ENCODE peak calls at places on chromosomes 7 and 10, in four cellular contexts. One of them, this sample, is unnamed. For H3K4me1 and H3K9me3, the result is how much of the 10 kb centered on the place peaks cover.

GRCh38 chr7:33776791-33777190 is 128.5 kb upstream of the BMPER start:
- DNase-seq in cardiac muscle cell: no peak
- DNase-seq in tibial artery: no peak
- DNase-seq in naive thymus-derived CD4-positive, alpha-beta T cell: no peak
- DNase-seq in this sample: no peak

GRCh38 chr7:151137841-151138540 is 29.5 kb downstream of the GBX1 start:
- DNase-seq in tibial artery: no peak
- DNase-seq in naive thymus-derived CD4-positive, alpha-beta T cell: no peak
- DNase-seq in cardiac muscle cell: peak
- DNase-seq in this sample: no peak

GRCh38 chr7:105268511-105269392 is 120.0 kb downstream of the SRPK2 start:
- DNase-seq in naive thymus-derived CD4-positive, alpha-beta T cell: peak
- DNase-seq in cardiac muscle cell: peak
- DNase-seq in tibial artery: no peak
- DNase-seq in this sample: no peak

GRCh38 chr10:13729959-13730358 is 143.2 kb downstream of the PRPF18 start:
- DNase-seq in naive thymus-derived CD4-positive, alpha-beta T cell: no peak
- DNase-seq in cardiac muscle cell: no peak
- DNase-seq in tibial artery: no peak
- DNase-seq in this sample: no peak

GRCh38 chr10:120559800-120560199 is 102.8 kb downstream of the PLPP4 start:
- DNase-seq in cardiac muscle cell: no peak
- DNase-seq in tibial artery: no peak
- DNase-seq in naive thymus-derived CD4-positive, alpha-beta T cell: no peak
- DNase-seq in this sample: no peak

GRCh38 chr10:68876246-68876918 is 24.7 kb upstream of the DDX50 start:
- DNase-seq in tibial artery: no peak
- DNase-seq in naive thymus-derived CD4-positive, alpha-beta T cell: no peak
- DNase-seq in cardiac muscle cell: peak
- DNase-seq in this sample: no peak

GRCh38 chr7:3204526-3204925 is 96.5 kb upstream of the SDK1 start:
- DNase-seq in tibial artery: no peak
- DNase-seq in cardiac muscle cell: no peak
- DNase-seq in naive thymus-derived CD4-positive, alpha-beta T cell: no peak
- DNase-seq in this sample: no peak

GRCh38 chr10:4512557-4513286 is 313.3 kb upstream of the AKR1E2 start:
- DNase-seq in cardiac muscle cell: peak
- DNase-seq in naive thymus-derived CD4-positive, alpha-beta T cell: no peak
- DNase-seq in tibial artery: no peak
- DNase-seq in this sample: no peak

GRCh38 chr10:19546224-19546623 is 270.0 kb upstream of the PLXDC2 start:
- DNase-seq in tibial artery: no peak
- DNase-seq in cardiac muscle cell: no peak
- DNase-seq in naive thymus-derived CD4-positive, alpha-beta T cell: no peak
- DNase-seq in this sample: no peak

DNA sequence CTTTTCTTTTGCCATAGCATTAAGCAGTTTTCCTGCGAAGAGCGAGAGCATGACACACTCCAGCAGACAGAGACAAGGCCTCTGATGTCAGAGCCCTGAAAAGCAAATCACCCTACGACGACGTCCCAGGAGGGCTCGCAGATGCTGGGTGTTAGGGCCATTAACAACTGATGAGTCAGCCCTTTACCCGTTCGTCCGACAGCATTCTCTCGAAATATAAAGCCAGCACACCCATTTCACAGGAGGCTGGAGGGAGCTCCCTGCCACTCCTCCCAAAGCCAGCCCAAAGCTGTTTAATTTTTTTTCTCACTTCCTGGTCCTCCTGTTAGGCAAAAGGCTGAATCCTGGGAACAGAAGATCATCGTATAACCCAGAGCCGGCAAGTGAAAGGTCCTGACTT is 311.2 kb upstream of the ZMIZ1 start:
- DNase-seq in tibial artery: no peak
- DNase-seq in cardiac muscle cell: no peak
- DNase-seq in naive thymus-derived CD4-positive, alpha-beta T cell: no peak
- DNase-seq in this sample: no peak
- H3K4me1 ChIP-seq in tibial artery: under half
- H3K4me1 ChIP-seq in cardiac muscle cell: under half
- H3K4me1 ChIP-seq in naive thymus-derived CD4-positive, alpha-beta T cell: under half
- H3K4me1 ChIP-seq in this sample: under half

DNA sequence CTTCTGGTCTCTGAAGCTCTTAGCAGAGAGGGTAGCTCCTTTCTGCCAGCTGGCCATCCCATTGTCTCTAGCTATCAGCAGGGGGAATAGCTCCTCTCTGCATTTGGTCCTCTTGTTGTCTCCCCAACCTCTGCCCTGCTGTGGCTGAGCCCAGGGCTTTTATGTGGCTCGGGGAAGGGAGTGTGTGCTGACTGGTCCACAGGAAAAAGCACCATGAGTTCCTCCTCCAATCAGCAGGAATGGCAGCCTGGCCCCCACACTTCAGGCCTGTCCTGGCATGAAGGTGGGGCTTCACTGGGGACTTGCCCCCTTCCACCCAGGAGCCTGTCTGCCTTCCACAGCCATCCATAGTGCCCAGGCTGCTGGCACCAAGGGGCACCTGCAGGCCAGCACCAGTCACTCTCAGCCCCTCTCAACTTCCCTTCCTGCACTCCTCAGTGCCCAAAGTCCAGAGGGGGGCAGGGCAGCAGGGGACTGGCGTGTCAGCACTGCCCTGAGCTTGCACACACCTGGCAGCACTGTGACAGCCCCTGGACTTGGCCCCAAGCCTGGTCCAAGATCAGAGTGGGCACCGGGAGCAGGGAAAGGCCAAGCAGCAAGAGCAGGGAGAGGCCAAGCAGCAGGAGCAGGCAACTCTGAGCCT is 36.2 kb downstream of the NOLC1 start:
- DNase-seq in tibial artery: no peak
- DNase-seq in cardiac muscle cell: no peak
- DNase-seq in naive thymus-derived CD4-positive, alpha-beta T cell: no peak
- DNase-seq in this sample: no peak
- H3K9me3 ChIP-seq in tibial artery: under half
- H3K9me3 ChIP-seq in cardiac muscle cell: under half
- H3K9me3 ChIP-seq in naive thymus-derived CD4-positive, alpha-beta T cell: under half
- H3K9me3 ChIP-seq in this sample: under half

GRCh38 chr10:119252051-119252465 is 44.7 kb downstream of the GRK5 start:
- DNase-seq in tibial artery: no peak
- DNase-seq in cardiac muscle cell: peak
- DNase-seq in naive thymus-derived CD4-positive, alpha-beta T cell: no peak
- DNase-seq in this sample: no peak
- H3K4me3 ChIP-seq in tibial artery: no peak
- H3K4me3 ChIP-seq in cardiac muscle cell: no peak
- H3K4me3 ChIP-seq in naive thymus-derived CD4-positive, alpha-beta T cell: no peak
- H3K4me3 ChIP-seq in this sample: no peak

DNA sequence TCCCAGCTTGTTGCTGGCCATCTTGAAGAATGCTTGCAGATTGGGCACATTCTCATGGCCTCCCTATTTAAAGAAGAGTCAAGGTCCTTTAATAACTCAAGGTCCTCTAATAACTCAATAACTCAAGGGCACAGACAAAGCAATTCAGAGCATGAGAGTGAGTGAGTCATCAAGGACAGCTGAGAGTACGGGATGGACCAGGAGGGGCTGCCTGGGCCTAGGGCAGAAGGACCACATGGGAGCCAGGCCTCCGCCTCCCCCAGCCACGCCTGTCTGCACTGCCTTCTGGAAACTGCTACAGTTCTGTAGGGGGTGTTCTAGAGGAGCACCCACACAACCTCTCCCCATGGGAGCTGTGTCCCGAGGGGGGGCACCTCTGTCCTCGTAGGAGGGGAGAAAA is 48.9 kb downstream of the ZNF503 start:
- DNase-seq in tibial artery: no peak
- DNase-seq in cardiac muscle cell: no peak
- DNase-seq in naive thymus-derived CD4-positive, alpha-beta T cell: no peak
- DNase-seq in this sample: no peak
- H3K4me1 ChIP-seq in tibial artery: under half
- H3K4me1 ChIP-seq in cardiac muscle cell: under half
- H3K4me1 ChIP-seq in naive thymus-derived CD4-positive, alpha-beta T cell: under half
- H3K4me1 ChIP-seq in this sample: under half

DNA sequence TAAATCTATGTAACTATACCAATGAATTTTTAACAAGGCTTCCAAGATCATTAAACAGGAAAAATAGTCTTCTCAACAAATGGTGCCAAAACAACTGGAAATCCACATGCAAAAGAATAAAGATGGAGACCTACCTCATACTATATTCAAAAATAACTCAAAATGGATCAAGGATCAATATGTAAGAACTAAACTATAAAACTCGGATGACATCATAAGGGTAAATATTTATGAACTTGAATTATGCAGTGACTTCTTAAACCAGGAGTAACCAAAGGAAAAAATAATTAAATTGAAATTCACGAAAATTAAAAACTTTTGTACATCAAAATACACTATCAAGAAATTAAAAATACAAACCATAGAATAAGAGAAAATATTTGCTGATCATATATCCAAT is 728.7 kb upstream of the GHITM start:
- DNase-seq in cardiac muscle cell: no peak
- DNase-seq in tibial artery: no peak
- DNase-seq in naive thymus-derived CD4-positive, alpha-beta T cell: no peak
- DNase-seq in this sample: no peak
- H3K9me3 ChIP-seq in cardiac muscle cell: under half
- H3K9me3 ChIP-seq in tibial artery: under half
- H3K9me3 ChIP-seq in naive thymus-derived CD4-positive, alpha-beta T cell: under half
- H3K9me3 ChIP-seq in this sample: under half

GRCh38 chr7:50783801-50784507 is 1.3 kb upstream of the GRB10 start:
- DNase-seq in cardiac muscle cell: no peak
- DNase-seq in naive thymus-derived CD4-positive, alpha-beta T cell: no peak
- DNase-seq in tibial artery: no peak
- DNase-seq in this sample: no peak
- H3K4me3 ChIP-seq in cardiac muscle cell: no peak
- H3K4me3 ChIP-seq in naive thymus-derived CD4-positive, alpha-beta T cell: no peak
- H3K4me3 ChIP-seq in tibial artery: no peak
- H3K4me3 ChIP-seq in this sample: no peak

GRCh38 chr10:132562916-132563456 is 25.4 kb downstream of the INPP5A start:
- DNase-seq in naive thymus-derived CD4-positive, alpha-beta T cell: no peak
- DNase-seq in cardiac muscle cell: no peak
- DNase-seq in tibial artery: no peak
- DNase-seq in this sample: no peak

GRCh38 chr10:132563485-132564248 is 26.1 kb downstream of the INPP5A start:
- DNase-seq in cardiac muscle cell: no peak
- DNase-seq in naive thymus-derived CD4-positive, alpha-beta T cell: no peak
- DNase-seq in tibial artery: no peak
- DNase-seq in this sample: no peak

GRCh38 chr10:132565516-132566209 is 28.1 kb downstream of the INPP5A start:
- DNase-seq in naive thymus-derived CD4-positive, alpha-beta T cell: no peak
- DNase-seq in tibial artery: no peak
- DNase-seq in cardiac muscle cell: no peak
- DNase-seq in this sample: no peak

GRCh38 chr10:132564249-132564605 is 26.6 kb downstream of the INPP5A start:
- DNase-seq in naive thymus-derived CD4-positive, alpha-beta T cell: no peak
- DNase-seq in tibial artery: no peak
- DNase-seq in cardiac muscle cell: no peak
- DNase-seq in this sample: no peak

GRCh38 chr10:132564690-132565089 is 27.1 kb downstream of the INPP5A start:
- DNase-seq in tibial artery: no peak
- DNase-seq in naive thymus-derived CD4-positive, alpha-beta T cell: no peak
- DNase-seq in cardiac muscle cell: no peak
- DNase-seq in this sample: no peak
- H3K4me1 ChIP-seq in tibial artery: under half
- H3K4me1 ChIP-seq in naive thymus-derived CD4-positive, alpha-beta T cell: under half
- H3K4me1 ChIP-seq in cardiac muscle cell: under half
- H3K4me1 ChIP-seq in this sample: under half

GRCh38 chr10:83489161-83489560 is 650.1 kb upstream of the GHITM start:
- DNase-seq in cardiac muscle cell: no peak
- DNase-seq in naive thymus-derived CD4-positive, alpha-beta T cell: no peak
- DNase-seq in tibial artery: no peak
- DNase-seq in this sample: no peak
- H3K9me3 ChIP-seq in cardiac muscle cell: under half
- H3K9me3 ChIP-seq in naive thymus-derived CD4-positive, alpha-beta T cell: under half
- H3K9me3 ChIP-seq in tibial artery: under half
- H3K9me3 ChIP-seq in this sample: under half

DNA sequence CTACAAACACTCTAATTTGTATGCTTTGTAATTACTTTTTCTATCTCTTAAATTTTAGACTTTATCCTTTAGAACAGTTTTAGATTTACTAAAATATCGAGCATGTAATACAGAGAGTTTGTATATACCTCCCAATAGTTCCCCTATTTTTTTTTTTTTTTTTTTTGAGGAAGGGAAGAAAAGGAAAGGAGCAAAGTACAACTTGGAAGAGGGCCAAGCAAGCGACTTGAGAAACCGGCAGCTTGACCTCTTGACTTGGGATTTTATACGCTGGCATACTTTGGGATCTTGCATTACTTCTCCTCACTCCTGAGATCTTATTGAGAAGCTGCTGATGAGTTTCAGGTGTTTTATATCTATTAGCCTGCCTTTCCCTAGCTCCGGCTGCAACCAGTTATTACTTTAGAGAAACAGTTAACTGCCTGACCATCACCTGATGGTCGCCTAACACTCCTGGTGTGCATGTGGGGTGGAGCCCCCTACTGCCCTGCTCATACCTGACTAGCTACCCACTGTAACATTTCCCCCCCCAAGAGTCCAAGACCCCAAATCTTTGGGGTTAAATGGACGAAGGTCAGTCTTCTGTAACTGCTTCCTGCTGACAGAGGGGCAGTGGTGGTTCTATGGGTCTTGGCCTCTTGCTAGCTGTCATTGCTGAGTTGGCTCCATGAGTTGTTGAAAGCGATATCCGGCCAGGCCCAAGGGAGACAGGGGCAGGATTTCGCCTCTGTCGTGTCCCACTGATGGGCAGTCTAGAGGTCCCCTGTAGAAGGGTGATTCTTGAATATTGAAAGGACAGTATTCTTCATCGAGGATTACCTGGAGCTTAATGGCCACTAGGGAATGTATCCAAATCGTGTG is 28.5 kb downstream of the MKLN1 start:
- DNase-seq in tibial artery: no peak
- DNase-seq in naive thymus-derived CD4-positive, alpha-beta T cell: no peak
- DNase-seq in cardiac muscle cell: no peak
- DNase-seq in this sample: no peak
- H3K4me3 ChIP-seq in tibial artery: no peak
- H3K4me3 ChIP-seq in naive thymus-derived CD4-positive, alpha-beta T cell: no peak
- H3K4me3 ChIP-seq in cardiac muscle cell: no peak
- H3K4me3 ChIP-seq in this sample: no peak

DNA sequence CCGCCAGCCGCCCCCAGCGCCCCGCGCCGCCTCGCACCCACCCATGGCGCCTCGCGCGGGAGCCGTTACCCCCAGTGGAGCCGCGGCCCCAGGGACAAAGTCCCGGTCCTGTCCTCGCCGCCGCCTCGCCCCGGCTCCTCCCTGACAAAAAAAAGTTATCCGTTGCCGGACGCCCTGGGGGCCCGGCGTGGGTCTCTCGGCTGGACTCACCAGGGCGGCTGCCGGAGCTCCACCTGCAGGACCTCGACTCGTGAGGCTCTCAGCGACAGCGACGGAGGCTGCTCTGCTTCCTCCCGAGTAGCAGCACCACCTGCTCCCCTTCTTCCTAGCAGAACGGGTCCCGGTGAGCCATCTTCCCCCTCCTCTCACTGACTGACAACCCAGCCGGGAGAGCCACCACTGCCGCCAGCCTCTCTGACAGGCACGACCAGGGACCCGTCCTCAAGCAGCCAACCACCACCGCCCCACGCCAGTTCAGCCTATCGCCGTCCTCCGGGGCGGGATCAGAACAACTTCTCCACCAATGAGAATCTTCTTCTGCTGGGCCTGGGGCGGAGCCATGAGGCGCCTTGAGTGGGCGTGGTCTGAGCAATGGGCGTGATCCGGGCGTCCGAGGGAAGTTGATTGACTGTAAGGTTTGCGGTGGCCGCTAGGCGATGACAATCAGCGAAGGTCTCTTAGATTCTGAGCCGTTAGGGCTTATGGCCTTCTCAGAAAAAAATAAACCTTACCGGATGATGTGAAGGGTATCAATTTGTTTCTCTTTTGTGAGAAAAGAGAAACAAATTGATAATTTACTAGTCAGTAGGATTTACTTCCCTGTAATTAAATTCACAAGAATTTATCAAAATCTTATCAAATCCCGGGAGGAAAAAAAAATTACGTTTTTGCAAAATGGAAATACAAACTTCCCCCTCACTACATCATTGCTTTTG is at the start of gene HYCC1:
- DNase-seq in naive thymus-derived CD4-positive, alpha-beta T cell: peak
- DNase-seq in tibial artery: peak
- DNase-seq in cardiac muscle cell: peak
- DNase-seq in this sample: peak
- H3K4me1 ChIP-seq in naive thymus-derived CD4-positive, alpha-beta T cell: under half
- H3K4me1 ChIP-seq in tibial artery: under half
- H3K4me1 ChIP-seq in cardiac muscle cell: under half
- H3K4me1 ChIP-seq in this sample: half or more

This sample was measured in thoracic aorta.